ENCODE peak calls at places on chromosomes 16 and 17, in eight cellular contexts. V, F, G, Y, S, Q, J and N are unnamed samples. For H3K4me1 and H3K36me3, the result is how much of the 10 kb centered on the place peaks cover.

GRCh38 chr16:48361012-48361411 is 24.2 kb downstream of the SIAH1 start:
- DNase-seq in V (no peak), F (no peak), G (no peak), Y (no peak), S (no peak), Q (no peak), J (no peak), N (no peak)

GRCh38 chr16:967077-967541 is 3.7 kb downstream of the LMF1 start:
- DNase-seq in V (no peak), F (no peak), G (no peak), Y (no peak), S (no peak), Q (no peak), J (peak), N (no peak)

GRCh38 chr17:12395733-12396354 is 269.8 kb upstream of the MYOCD start:
- DNase-seq in V (no peak), F (no peak), G (no peak), Y (no peak), S (peak), Q (no peak), J (no peak), N (no peak)

GRCh38 chr16:53458623-53459022 is 24.4 kb downstream of the RBL2 start:
- DNase-seq in V (no peak), F (no peak), G (no peak), Y (no peak), S (no peak), Q (no peak), J (no peak), N (no peak)

GRCh38 chr17:49696233-49696761 is 11.5 kb downstream of the SLC35B1 start:
- DNase-seq in V (no peak), F (no peak), G (no peak), Y (peak), S (no peak), Q (no peak), J (no peak), N (peak)

GRCh38 chr16:28264656-28265055 is 27.7 kb upstream of the SBK1 start:
- DNase-seq in V (no peak), F (no peak), G (no peak), Y (peak), S (peak), Q (no peak), J (peak), N (no peak)

GRCh38 chr16:4465977-4466779 is 8.2 kb downstream of the NMRAL1 start:
- DNase-seq in V (no peak), F (no peak), G (peak), Y (no peak), S (no peak), Q (no peak), J (peak), N (peak)

GRCh38 chr16:56190903-56191806 is at the start of gene GNAO1:
- DNase-seq in V (no peak), F (peak), G (peak), Y (peak), S (peak), Q (peak), J (peak), N (peak)

GRCh38 chr16:709651-710499 is 4.3 kb upstream of the FBXL16 start:
- DNase-seq in V (no peak), F (no peak), G (no peak), Y (peak), S (peak), Q (no peak), J (no peak), N (no peak)

GRCh38 chr16:87661561-87661960 is 59.3 kb downstream of the JPH3 start:
- DNase-seq in V (no peak), F (no peak), G (peak), Y (peak), S (peak), Q (peak), J (peak), N (peak)

GRCh38 chr17:82221341-82221902 is 7.4 kb upstream of the SLC16A3 start:
- DNase-seq in V (no peak), F (no peak), G (no peak), Y (no peak), S (no peak), Q (no peak), J (no peak), N (no peak)

GRCh38 chr16:52078716-52079655 is 468.0 kb downstream of the TOX3 start:
- DNase-seq in V (no peak), F (no peak), G (no peak), Y (no peak), S (no peak), Q (no peak), J (no peak), N (no peak)

GRCh38 chr17:32859857-32860525 is 16.9 kb downstream of the MYO1D start:
- DNase-seq in V (no peak), F (no peak), G (no peak), Y (no peak), S (no peak), Q (no peak), J (no peak), N (no peak)

GRCh38 chr16:867421-868385 is 67.2 kb upstream of the GNG13 start:
- DNase-seq in V (no peak), F (no peak), G (no peak), Y (no peak), S (no peak), Q (no peak), J (no peak), N (peak)

GRCh38 chr17:70636517-70637133 is 467.3 kb downstream of the KCNJ2 start:
- DNase-seq in V (no peak), F (no peak), G (no peak), Y (peak), S (peak), Q (no peak), J (no peak), N (peak)

GRCh38 chr16:26772503-26772902 is 294.2 kb upstream of the C16orf82 start:
- DNase-seq in V (no peak), F (no peak), G (no peak), Y (no peak), S (no peak), Q (no peak), J (no peak), N (no peak)

GRCh38 chr17:41912925-41913324 is 5.8 kb downstream of the ACLY start:
- DNase-seq in V (no peak), F (no peak), G (no peak), Y (no peak), S (no peak), Q (no peak), J (no peak), N (no peak)

GRCh38 chr17:10757658-10758057 is 27.8 kb upstream of the TMEM220 start:
- DNase-seq in V (no peak), F (no peak), G (no peak), Y (no peak), S (no peak), Q (no peak), J (no peak), N (no peak)

GRCh38 chr17:77132411-77133086 is 8.2 kb upstream of the SEC14L1 start:
- DNase-seq in V (no peak), F (no peak), G (no peak), Y (no peak), S (peak), Q (no peak), J (no peak), N (no peak)

GRCh38 chr17:65062168-65062915 is 5.8 kb upstream of the GNA13 start:
- DNase-seq in V (no peak), F (no peak), G (no peak), Y (no peak), S (peak), Q (no peak), J (peak), N (no peak)
- H3K4me1 ChIP-seq in V (under half), F (under half), G (under half), Y (under half), S (under half), Q (under half), J (under half), N (under half)

GRCh38 chr16:66696669-66697630 is at the start of gene CMTM4:
- DNase-seq in V (peak), F (peak), G (peak), Y (peak), S (peak), Q (peak), J (peak), N (peak)
- TF ChIP-seq CTCF in V (no peak), F (peak), G (peak), Y (peak), S (no peak), Q (no peak), J (peak), N (no peak)

DNA sequence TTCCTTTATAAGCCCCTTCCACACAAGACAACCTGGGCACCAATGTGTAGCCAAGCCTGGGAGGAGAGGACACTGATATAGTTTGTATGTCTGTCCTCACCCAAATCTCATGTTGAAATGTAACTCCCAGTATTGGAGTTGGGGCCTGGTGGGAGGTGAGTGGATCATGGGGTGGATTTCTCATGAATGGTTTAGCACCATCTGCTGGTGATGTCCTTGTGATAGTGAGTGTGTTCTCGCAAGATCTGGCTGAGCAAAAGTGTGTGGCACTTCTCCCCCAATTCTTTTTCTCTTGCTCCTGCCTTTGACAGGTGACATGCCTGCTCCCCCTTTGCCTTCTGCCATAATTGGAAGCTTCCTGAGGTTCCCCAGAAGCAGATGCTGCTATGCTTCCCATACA is 135.8 kb downstream of the USP31 start:
- DNase-seq in V (no peak), F (no peak), G (no peak), Y (peak), S (no peak), Q (no peak), J (no peak), N (no peak)
- H3K36me3 ChIP-seq in V (under half), F (under half), G (under half), Y (under half), S (under half), Q (under half), J (under half), N (under half)

GRCh38 chr17:66537518-66537917 is 235.1 kb downstream of the PRKCA start:
- DNase-seq in V (no peak), F (no peak), G (no peak), Y (no peak), S (no peak), Q (no peak), J (no peak), N (no peak)
- H3K4me1 ChIP-seq in V (under half), F (under half), G (under half), Y (under half), S (under half), Q (under half), J (under half), N (under half)

GRCh38 chr16:70644763-70645597 is 1.4 kb upstream of the IL34 start:
- DNase-seq in V (no peak), F (no peak), G (no peak), Y (no peak), S (no peak), Q (no peak), J (no peak), N (no peak)
- TF ChIP-seq CTCF in V (no peak), F (no peak), G (no peak), Y (no peak), S (no peak), Q (no peak), J (no peak), N (no peak)

GRCh38 chr16:89286096-89286495 is 68.6 kb downstream of the ZNF778 start:
- DNase-seq in V (no peak), F (no peak), G (no peak), Y (no peak), S (no peak), Q (no peak), J (no peak), N (no peak)
- H3K36me3 ChIP-seq in V (under half), F (half or more), G (under half), Y (half or more), S (half or more), Q (under half), J (under half), N (under half)

DNA sequence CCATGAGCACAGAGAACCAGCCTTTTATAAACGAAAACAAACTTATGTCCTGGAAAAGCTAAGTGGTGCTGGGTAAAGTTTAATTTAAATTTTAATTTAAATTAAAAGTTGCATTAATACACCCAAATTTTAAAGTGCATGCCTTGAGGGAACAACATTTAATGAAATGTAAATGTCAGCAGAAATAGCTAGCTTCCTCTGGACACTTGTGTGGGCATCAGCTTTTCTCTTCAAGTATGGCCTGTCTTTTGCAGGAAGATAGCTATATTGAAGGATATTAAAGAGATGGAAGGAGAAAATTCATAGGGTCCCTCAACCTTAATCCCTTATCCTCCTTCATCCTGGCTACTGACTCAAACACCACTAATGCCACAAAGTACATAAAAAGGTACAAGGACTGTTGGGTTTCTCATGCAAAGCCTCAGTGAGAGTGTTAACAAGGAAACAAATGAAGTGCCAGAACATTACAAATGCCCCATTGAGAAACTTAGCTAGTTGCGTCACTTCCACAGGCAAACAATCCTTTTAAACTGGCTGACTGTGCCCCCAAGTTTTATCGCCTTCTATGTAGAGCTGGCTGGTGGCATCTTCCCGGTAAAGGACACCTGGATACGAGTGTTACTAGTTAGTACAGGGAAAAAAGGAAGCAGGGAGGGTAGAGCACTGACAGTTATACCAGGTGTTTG is 14.1 kb downstream of the PHF12 start:
- DNase-seq in V (no peak), F (no peak), G (no peak), Y (peak), S (no peak), Q (no peak), J (no peak), N (no peak)
- H3K4me1 ChIP-seq in V (half or more), F (half or more), G (half or more), Y (under half), S (half or more), Q (under half), J (under half), N (under half)

GRCh38 chr17:80504671-80505413 is 28.4 kb upstream of the NPTX1 start:
- DNase-seq in V (no peak), F (no peak), G (no peak), Y (peak), S (no peak), Q (no peak), J (no peak), N (no peak)
- TF ChIP-seq CTCF in V (no peak), F (no peak), G (no peak), Y (peak), S (no peak), Q (no peak), J (no peak), N (no peak)

GRCh38 chr17:28662527-28662829 is 473 bp downstream of the SUPT6H start:
- DNase-seq in V (no peak), F (no peak), G (no peak), Y (no peak), S (no peak), Q (no peak), J (no peak), N (no peak)

GRCh38 chr17:28669918-28670317 is 7.9 kb downstream of the SUPT6H start:
- DNase-seq in V (no peak), F (no peak), G (no peak), Y (no peak), S (no peak), Q (no peak), J (no peak), N (no peak)

GRCh38 chr17:28663723-28664122 is 1.7 kb downstream of the SUPT6H start:
- DNase-seq in V (no peak), F (no peak), G (no peak), Y (no peak), S (no peak), Q (no peak), J (no peak), N (no peak)

GRCh38 chr17:28665994-28666393 is 4.0 kb downstream of the SUPT6H start:
- DNase-seq in V (no peak), F (no peak), G (no peak), Y (no peak), S (no peak), Q (no peak), J (no peak), N (no peak)

DNA sequence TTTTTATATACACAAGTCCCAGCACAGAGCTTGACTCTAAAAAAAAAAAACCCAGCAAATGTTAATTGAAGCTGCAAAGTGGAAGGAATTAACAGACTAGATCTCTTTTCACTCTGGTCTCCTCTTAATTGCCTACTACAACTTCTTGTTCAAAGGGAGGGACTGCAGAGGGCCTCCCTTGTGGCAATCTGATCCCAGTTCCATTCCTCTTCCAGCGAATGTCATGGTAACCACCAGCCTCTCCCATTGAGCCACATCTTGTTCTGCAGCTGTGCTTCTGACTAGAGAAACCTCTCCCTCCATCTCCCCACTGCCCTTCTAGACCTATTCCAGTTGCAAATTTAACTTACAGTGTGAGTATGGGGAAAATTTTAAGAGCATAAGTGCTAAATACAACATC is 5.9 kb downstream of the SUPT6H start:
- DNase-seq in V (no peak), F (no peak), G (no peak), Y (no peak), S (no peak), Q (no peak), J (no peak), N (no peak)
- H3K36me3 ChIP-seq in V (under half), F (under half), G (under half), Y (under half), S (under half), Q (under half), J (under half), N (under half)

GRCh38 chr16:85483424-85483823 is 129.7 kb upstream of the GSE1 start:
- DNase-seq in V (no peak), F (no peak), G (no peak), Y (no peak), S (no peak), Q (no peak), J (no peak), N (no peak)

GRCh38 chr16:85488414-85488813 is 124.7 kb upstream of the GSE1 start:
- DNase-seq in V (no peak), F (no peak), G (no peak), Y (no peak), S (no peak), Q (no peak), J (no peak), N (no peak)

GRCh38 chr16:85484337-85485295 is 128.5 kb upstream of the GSE1 start:
- DNase-seq in V (no peak), F (no peak), G (no peak), Y (no peak), S (no peak), Q (no peak), J (no peak), N (no peak)

GRCh38 chr16:85486256-85486915 is 126.7 kb upstream of the GSE1 start:
- DNase-seq in V (no peak), F (no peak), G (no peak), Y (no peak), S (no peak), Q (no peak), J (no peak), N (no peak)

GRCh38 chr16:85485379-85485778 is 127.7 kb upstream of the GSE1 start:
- DNase-seq in V (no peak), F (no peak), G (no peak), Y (no peak), S (no peak), Q (no peak), J (no peak), N (no peak)
- H3K4me1 ChIP-seq in V (under half), F (under half), G (under half), Y (under half), S (under half), Q (under half), J (under half), N (under half)